ENCODE peak calls at places on chromosome 19, in ten cellular contexts. Y, I, Q, V, N, B, H, S, T and L are unnamed samples. For H3K36me3, the result is how much of the 10 kb centered on the place peaks cover.

GRCh38 chr19:37218592-37218935 is 550 bp downstream of the ZNF383 start:
- DNase-seq in Y (no peak), I (no peak), Q (no peak), V (no peak), N (no peak), B (no peak), H (no peak), S (no peak), T (no peak), L (no peak)

GRCh38 chr19:2171349-2172145 is 7.8 kb downstream of the DOT1L start:
- DNase-seq in Y (no peak), I (peak), Q (peak), V (peak), N (no peak), B (no peak), H (peak), S (no peak), T (no peak), L (no peak)

GRCh38 chr19:14478113-14478545 is 3.0 kb upstream of the PTGER1 start:
- DNase-seq in Y (no peak), I (no peak), Q (no peak), V (no peak), N (no peak), B (no peak), H (no peak), S (no peak), T (no peak), L (no peak)

GRCh38 chr19:29671393-29672076 is 6.3 kb downstream of the PLEKHF1 start:
- DNase-seq in Y (peak), I (peak), Q (no peak), V (peak), N (peak), B (no peak), H (peak), S (peak), T (no peak), L (no peak)

GRCh38 chr19:485583-486236 is 10.6 kb upstream of the MADCAM1 start:
- DNase-seq in Y (peak), I (no peak), Q (no peak), V (no peak), N (peak), B (no peak), H (no peak), S (peak), T (no peak), L (no peak)

GRCh38 chr19:7842661-7843294 is 12.8 kb downstream of the EVI5L start:
- DNase-seq in Y (no peak), I (no peak), Q (no peak), V (no peak), N (no peak), B (no peak), H (no peak), S (no peak), T (no peak), L (no peak)

GRCh38 chr19:38429055-38429810 is 3.2 kb upstream of the RASGRP4 start:
- DNase-seq in Y (no peak), I (no peak), Q (no peak), V (no peak), N (no peak), B (no peak), H (no peak), S (no peak), T (no peak), L (no peak)

GRCh38 chr19:2362039-2362969 is 2.2 kb downstream of the TMPRSS9 start:
- DNase-seq in Y (no peak), I (no peak), Q (no peak), V (no peak), N (no peak), B (no peak), H (no peak), S (no peak), T (no peak), L (no peak)

GRCh38 chr19:38953677-38954076 is 21.9 kb downstream of the FBXO17 start:
- DNase-seq in Y (no peak), I (no peak), Q (no peak), V (no peak), N (no peak), B (no peak), H (no peak), S (no peak), T (no peak), L (no peak)

GRCh38 chr19:1019980-1020867 is 699 bp downstream of the TMEM259 start:
- DNase-seq in Y (no peak), I (no peak), Q (no peak), V (no peak), N (peak), B (peak), H (peak), S (no peak), T (no peak), L (peak)

GRCh38 chr19:36973021-36973843 is 57.1 kb downstream of the ZNF568 start:
- DNase-seq in Y (peak), I (peak), Q (no peak), V (peak), N (peak), B (peak), H (no peak), S (peak), T (peak), L (peak)

GRCh38 chr19:39539165-39539518 is 819 bp downstream of the EID2 start:
- DNase-seq in Y (no peak), I (no peak), Q (no peak), V (no peak), N (no peak), B (no peak), H (peak), S (no peak), T (no peak), L (no peak)

GRCh38 chr19:34269081-34269480 is 14.7 kb downstream of the GARRE1 start:
- DNase-seq in Y (no peak), I (no peak), Q (no peak), V (no peak), N (no peak), B (no peak), H (no peak), S (no peak), T (no peak), L (no peak)

GRCh38 chr19:1267441-1268391 is 1.4 kb upstream of the CIRBP start:
- DNase-seq in Y (no peak), I (peak), Q (no peak), V (no peak), N (peak), B (peak), H (peak), S (peak), T (no peak), L (no peak)

GRCh38 chr19:39590265-39590664 is 12.1 kb upstream of the LGALS13 start:
- DNase-seq in Y (no peak), I (no peak), Q (peak), V (no peak), N (no peak), B (no peak), H (no peak), S (no peak), T (no peak), L (no peak)

GRCh38 chr19:23273022-23273593 is 22.9 kb upstream of the ZNF724 start:
- DNase-seq in Y (no peak), I (no peak), Q (no peak), V (no peak), N (no peak), B (no peak), H (peak), S (no peak), T (no peak), L (no peak)

GRCh38 chr19:38556521-38557174 is 61.1 kb downstream of the MAP4K1 start:
- DNase-seq in Y (no peak), I (no peak), Q (no peak), V (no peak), N (no peak), B (no peak), H (peak), S (no peak), T (no peak), L (no peak)

GRCh38 chr19:14337510-14337909 is 43.7 kb upstream of the ADGRE5 start:
- DNase-seq in Y (no peak), I (no peak), Q (peak), V (peak), N (no peak), B (no peak), H (peak), S (no peak), T (no peak), L (no peak)

GRCh38 chr19:32800757-32801156 is 68.8 kb downstream of the SLC7A9 start:
- DNase-seq in Y (no peak), I (no peak), Q (peak), V (no peak), N (no peak), B (no peak), H (no peak), S (no peak), T (no peak), L (no peak)

GRCh38 chr19:8020681-8021080 is 15.2 kb upstream of the ELAVL1 start:
- DNase-seq in Y (no peak), I (no peak), Q (no peak), V (no peak), N (no peak), B (no peak), H (no peak), S (no peak), T (no peak), L (no peak)

GRCh38 chr19:1906985-1907562 is 1.9 kb downstream of the ADAT3 start:
- DNase-seq in Y (no peak), I (no peak), Q (no peak), V (no peak), N (no peak), B (no peak), H (no peak), S (no peak), T (no peak), L (no peak)

GRCh38 chr19:42601811-42602443 is 7.2 kb upstream of the CEACAM8 start:
- DNase-seq in Y (no peak), I (peak), Q (no peak), V (no peak), N (no peak), B (no peak), H (peak), S (no peak), T (no peak), L (no peak)

GRCh38 chr19:34383599-34383998 is 18.6 kb downstream of the GPI start:
- DNase-seq in Y (no peak), I (no peak), Q (no peak), V (no peak), N (no peak), B (no peak), H (no peak), S (no peak), T (no peak), L (no peak)

DNA sequence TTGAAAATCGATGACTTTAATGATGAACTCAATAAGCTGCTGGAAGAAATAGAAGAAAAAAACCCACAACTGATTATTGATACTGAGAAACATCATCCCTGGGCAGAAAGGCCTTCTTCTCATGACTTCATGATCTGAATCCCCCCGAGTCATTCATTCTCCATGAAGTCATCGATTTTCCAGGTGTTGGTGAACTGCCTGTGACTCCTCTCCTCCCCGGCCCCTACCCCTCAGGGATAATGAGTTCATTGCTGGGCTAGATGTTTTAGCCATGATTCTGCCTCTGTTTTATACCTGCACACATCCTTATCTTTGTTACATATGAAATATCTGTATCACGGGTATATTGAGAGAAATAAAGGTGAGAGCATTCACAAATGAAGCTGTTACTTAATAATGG is 34.6 kb downstream of the NLRP2 start:
- DNase-seq in Y (no peak), I (no peak), Q (no peak), V (no peak), N (no peak), B (no peak), H (no peak), S (no peak), T (no peak), L (no peak)
- H3K4me3 ChIP-seq in Y (no peak), I (no peak), Q (no peak), V (no peak), N (no peak), B (no peak), H (no peak), S (no peak), T (no peak), L (no peak)

DNA sequence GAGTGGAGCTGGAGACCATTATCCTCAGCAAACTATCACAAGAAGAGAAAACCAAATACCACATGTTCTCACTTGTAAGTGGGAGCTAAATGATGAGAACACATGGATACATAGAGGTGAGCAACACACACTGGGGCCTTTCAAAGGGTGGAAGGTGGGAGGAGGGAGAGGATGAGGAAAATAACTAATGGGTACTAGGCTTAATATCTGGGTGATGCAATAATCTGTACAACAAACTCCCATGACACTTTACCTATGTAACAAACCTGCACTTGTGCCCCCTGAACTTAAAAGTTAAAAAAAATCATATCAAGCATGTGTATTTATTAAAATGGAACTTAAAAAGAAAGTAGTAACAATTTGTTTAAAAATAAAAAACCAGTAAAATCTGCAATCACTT is 5.0 kb downstream of the SIGLEC14 start:
- DNase-seq in Y (no peak), I (no peak), Q (no peak), V (no peak), N (no peak), B (no peak), H (no peak), S (no peak), T (no peak), L (no peak)
- H3K36me3 ChIP-seq in Y (under half), I (under half), Q (under half), V (under half), N (under half), B (under half), H (under half), S (under half), T (under half), L (under half)

GRCh38 chr19:47133021-47133471 is 2.4 kb downstream of the SAE1 start:
- DNase-seq in Y (peak), I (no peak), Q (no peak), V (no peak), N (no peak), B (no peak), H (no peak), S (no peak), T (no peak), L (no peak)
- H3K4me3 ChIP-seq in Y (no peak), I (no peak), Q (peak), V (no peak), N (no peak), B (no peak), H (peak), S (no peak), T (no peak), L (no peak)

GRCh38 chr19:6090634-6091033 is 19.7 kb downstream of the RFX2 start:
- DNase-seq in Y (no peak), I (no peak), Q (no peak), V (no peak), N (no peak), B (no peak), H (no peak), S (no peak), T (no peak), L (no peak)

GRCh38 chr19:6084821-6085220 is 25.5 kb downstream of the RFX2 start:
- DNase-seq in Y (no peak), I (no peak), Q (no peak), V (no peak), N (no peak), B (no peak), H (no peak), S (no peak), T (no peak), L (no peak)

GRCh38 chr19:6088677-6089063 is 21.6 kb downstream of the RFX2 start:
- DNase-seq in Y (no peak), I (no peak), Q (no peak), V (no peak), N (no peak), B (no peak), H (no peak), S (no peak), T (no peak), L (no peak)

GRCh38 chr19:6086081-6086858 is 24.0 kb downstream of the RFX2 start:
- DNase-seq in Y (no peak), I (no peak), Q (no peak), V (no peak), N (no peak), B (no peak), H (no peak), S (no peak), T (no peak), L (no peak)

GRCh38 chr19:6087074-6087506 is 23.2 kb downstream of the RFX2 start:
- DNase-seq in Y (peak), I (no peak), Q (no peak), V (no peak), N (no peak), B (no peak), H (peak), S (no peak), T (no peak), L (no peak)
- H3K36me3 ChIP-seq in Y (under half), I (under half), Q (under half), V (under half), N (under half), B (under half), H (under half), S (under half), T (under half), L (under half)

GRCh38 chr19:17281391-17282304 is at the start of gene ANKLE1:
- DNase-seq in Y (no peak), I (no peak), Q (peak), V (no peak), N (no peak), B (no peak), H (peak), S (no peak), T (peak), L (peak)
- H3K4me3 ChIP-seq in Y (peak), I (peak), Q (peak), V (peak), N (peak), B (no peak), H (peak), S (peak), T (peak), L (no peak)

GRCh38 chr19:56759531-56759930 is 81.0 kb downstream of the PEG3 start:
- DNase-seq in Y (no peak), I (no peak), Q (no peak), V (no peak), N (no peak), B (no peak), H (no peak), S (no peak), T (no peak), L (no peak)
- H3K36me3 ChIP-seq in Y (under half), I (under half), Q (under half), V (under half), N (under half), B (under half), H (under half), S (under half), T (under half), L (under half)